ENCODE peak calls at places on chromosomes 12 and 14, in ten cellular contexts. One of them, this sample, is unnamed.

GRCh38 chr12:121697093-121697698 is 15.4 kb upstream of the TMEM120B start:
- DNase-seq in upper lobe of right lung: no peak
- DNase-seq in left ventricle myocardium inferior: no peak
- DNase-seq in GM06990: no peak
- DNase-seq in left lung: no peak
- DNase-seq in uterus: no peak
- DNase-seq in colonic mucosa: peak; percentile 45
- DNase-seq in choroid plexus epithelial cell: peak; percentile 69
- DNase-seq in coronary artery: no peak
- DNase-seq in fibroblast of the aortic adventitia: peak; percentile 80
- DNase-seq in this sample: peak; percentile 51

GRCh38 chr12:98754095-98754494 is 109.0 kb downstream of the APAF1 start:
- DNase-seq in upper lobe of right lung: no peak
- DNase-seq in left ventricle myocardium inferior: no peak
- DNase-seq in GM06990: peak; percentile 72
- DNase-seq in left lung: no peak
- DNase-seq in uterus: no peak
- DNase-seq in colonic mucosa: no peak
- DNase-seq in choroid plexus epithelial cell: peak; percentile 67
- DNase-seq in coronary artery: no peak
- DNase-seq in fibroblast of the aortic adventitia: peak; percentile 24
- DNase-seq in this sample: peak; percentile 51

GRCh38 chr12:14264777-14265176 is 100.7 kb upstream of the ATF7IP start:
- DNase-seq in upper lobe of right lung: no peak
- DNase-seq in left ventricle myocardium inferior: no peak
- DNase-seq in GM06990: no peak
- DNase-seq in left lung: no peak
- DNase-seq in uterus: no peak
- DNase-seq in colonic mucosa: no peak
- DNase-seq in choroid plexus epithelial cell: peak; percentile 44
- DNase-seq in coronary artery: no peak
- DNase-seq in fibroblast of the aortic adventitia: no peak
- DNase-seq in this sample: no peak

GRCh38 chr12:46752396-46752795 is 73.4 kb downstream of the SLC38A4 start:
- DNase-seq in upper lobe of right lung: no peak
- DNase-seq in left ventricle myocardium inferior: no peak
- DNase-seq in GM06990: no peak
- DNase-seq in left lung: no peak
- DNase-seq in uterus: no peak
- DNase-seq in colonic mucosa: no peak
- DNase-seq in choroid plexus epithelial cell: no peak
- DNase-seq in coronary artery: no peak
- DNase-seq in fibroblast of the aortic adventitia: no peak
- DNase-seq in this sample: no peak

GRCh38 chr14:22977434-22977683 is 5.0 kb downstream of the AJUBA start:
- DNase-seq in upper lobe of right lung: no peak
- DNase-seq in left ventricle myocardium inferior: no peak
- DNase-seq in GM06990: no peak
- DNase-seq in left lung: no peak
- DNase-seq in uterus: no peak
- DNase-seq in colonic mucosa: no peak
- DNase-seq in choroid plexus epithelial cell: no peak
- DNase-seq in coronary artery: no peak
- DNase-seq in fibroblast of the aortic adventitia: no peak
- DNase-seq in this sample: no peak

GRCh38 chr14:92655372-92655771 is 93.1 kb downstream of the LGMN start:
- DNase-seq in upper lobe of right lung: no peak
- DNase-seq in left ventricle myocardium inferior: no peak
- DNase-seq in GM06990: no peak
- DNase-seq in left lung: no peak
- DNase-seq in uterus: no peak
- DNase-seq in colonic mucosa: no peak
- DNase-seq in choroid plexus epithelial cell: no peak
- DNase-seq in coronary artery: no peak
- DNase-seq in fibroblast of the aortic adventitia: no peak
- DNase-seq in this sample: no peak

GRCh38 chr12:92502417-92503028 is 200.3 kb upstream of the PLEKHG7 start:
- DNase-seq in upper lobe of right lung: no peak
- DNase-seq in left ventricle myocardium inferior: no peak
- DNase-seq in GM06990: no peak
- DNase-seq in left lung: no peak
- DNase-seq in uterus: no peak
- DNase-seq in colonic mucosa: no peak
- DNase-seq in choroid plexus epithelial cell: peak; percentile 15
- DNase-seq in coronary artery: no peak
- DNase-seq in fibroblast of the aortic adventitia: peak; percentile 11
- DNase-seq in this sample: no peak

GRCh38 chr14:50657753-50658152 is 10.4 kb downstream of the SAV1 start:
- DNase-seq in upper lobe of right lung: no peak
- DNase-seq in left ventricle myocardium inferior: no peak
- DNase-seq in GM06990: no peak
- DNase-seq in left lung: no peak
- DNase-seq in uterus: no peak
- DNase-seq in colonic mucosa: no peak
- DNase-seq in choroid plexus epithelial cell: no peak
- DNase-seq in coronary artery: no peak
- DNase-seq in fibroblast of the aortic adventitia: peak; percentile 62
- DNase-seq in this sample: no peak

GRCh38 chr12:122888232-122888752 is 7.6 kb downstream of the VPS37B start:
- DNase-seq in upper lobe of right lung: peak; percentile 83
- DNase-seq in left ventricle myocardium inferior: peak; percentile 31
- DNase-seq in GM06990: no peak
- DNase-seq in left lung: peak; percentile 83
- DNase-seq in uterus: no peak
- DNase-seq in colonic mucosa: peak; percentile 74
- DNase-seq in choroid plexus epithelial cell: peak; percentile 92
- DNase-seq in coronary artery: no peak
- DNase-seq in fibroblast of the aortic adventitia: peak; percentile 59
- DNase-seq in this sample: peak; percentile 54

DNA sequence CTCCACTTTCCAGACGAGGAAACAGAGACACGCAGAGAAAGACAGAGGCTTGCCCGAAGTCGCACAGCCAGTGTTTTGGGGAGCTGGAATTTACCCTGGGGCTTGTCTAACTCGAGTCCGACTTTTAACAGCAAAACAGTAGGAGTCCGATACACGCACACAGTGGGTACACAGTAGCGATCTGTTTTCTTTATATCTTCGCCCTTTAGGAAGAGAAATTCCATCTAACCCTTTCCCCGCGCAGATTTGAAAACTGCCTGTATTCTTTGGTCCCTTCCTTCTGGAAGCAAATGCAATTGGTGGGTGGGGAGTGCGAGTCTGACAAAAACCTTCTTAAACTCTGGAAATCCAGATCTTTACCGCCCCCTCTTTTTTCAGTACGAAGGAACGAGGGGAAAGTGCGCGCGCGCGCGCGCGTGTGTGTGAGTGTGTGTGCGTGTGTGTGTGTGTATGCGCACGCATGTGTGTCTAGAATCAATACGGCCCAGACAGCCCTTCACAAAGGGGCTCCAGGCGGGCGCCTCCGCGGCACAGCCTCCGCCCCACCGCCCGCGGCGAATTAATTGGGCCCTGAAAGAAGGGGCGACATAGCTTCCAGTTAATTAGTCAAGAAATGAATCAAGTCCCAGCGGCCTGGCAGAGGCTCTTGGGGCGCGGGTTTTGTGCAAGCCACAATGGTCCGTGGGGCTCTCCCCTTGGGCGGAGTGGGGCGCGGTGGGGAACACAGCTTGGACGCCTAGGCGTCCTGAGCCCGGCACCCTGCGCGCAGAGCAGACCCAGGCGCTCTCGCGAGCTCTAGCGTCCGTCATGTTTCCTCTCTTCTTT is 14.0 kb upstream of the TBX3 start:
- DNase-seq in upper lobe of right lung: no peak
- DNase-seq in left ventricle myocardium inferior: no peak
- DNase-seq in GM06990: no peak
- DNase-seq in left lung: no peak
- DNase-seq in uterus: no peak
- DNase-seq in colonic mucosa: no peak
- DNase-seq in choroid plexus epithelial cell: no peak
- DNase-seq in coronary artery: no peak
- DNase-seq in fibroblast of the aortic adventitia: peak; percentile 23
- DNase-seq in this sample: peak; percentile 40
- H3K4me3 ChIP-seq in upper lobe of right lung: peak overlapping the region; percentile 43
- H3K4me3 ChIP-seq in left ventricle myocardium inferior: peak overlapping the region; percentile 48
- H3K4me3 ChIP-seq in GM06990: no peak overlapping the region
- H3K4me3 ChIP-seq in left lung: peak overlapping the region; percentile 15
- H3K4me3 ChIP-seq in uterus: no peak overlapping the region
- H3K4me3 ChIP-seq in colonic mucosa: no peak overlapping the region
- H3K4me3 ChIP-seq in choroid plexus epithelial cell: peak overlapping the region; percentile 40
- H3K4me3 ChIP-seq in coronary artery: peak overlapping the region; percentile 52
- H3K4me3 ChIP-seq in fibroblast of the aortic adventitia: peak overlapping the region; percentile 43
- H3K4me3 ChIP-seq in this sample: peak overlapping the region; percentile 59

DNA sequence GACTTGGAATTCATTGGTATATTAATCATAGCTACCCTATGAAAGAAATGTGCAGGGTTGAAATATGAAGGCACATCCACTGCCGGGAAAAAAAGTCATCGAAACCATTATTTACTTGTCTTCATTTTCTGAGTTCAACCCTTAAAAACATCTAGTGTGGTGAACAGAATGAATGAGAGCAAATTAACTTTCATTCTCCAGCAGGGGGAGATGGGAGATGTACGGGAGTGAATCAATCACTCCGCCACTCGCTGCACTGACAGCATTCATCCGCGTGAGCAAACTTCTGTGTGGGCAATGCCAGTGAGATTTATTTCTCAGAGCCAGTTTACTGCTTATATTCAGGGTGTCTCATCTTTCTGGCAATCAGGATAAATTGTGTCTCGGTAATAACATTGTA is 463.5 kb upstream of the MIS18BP1 start:
- DNase-seq in upper lobe of right lung: no peak
- DNase-seq in left ventricle myocardium inferior: no peak
- DNase-seq in GM06990: no peak
- DNase-seq in left lung: no peak
- DNase-seq in uterus: no peak
- DNase-seq in colonic mucosa: no peak
- DNase-seq in choroid plexus epithelial cell: peak; percentile 1
- DNase-seq in coronary artery: no peak
- DNase-seq in fibroblast of the aortic adventitia: no peak
- DNase-seq in this sample: no peak
- TF ChIP-seq CTCF in upper lobe of right lung: no peak
- TF ChIP-seq CTCF in left ventricle myocardium inferior: no peak
- TF ChIP-seq CTCF in GM06990: no peak
- TF ChIP-seq CTCF in left lung: no peak
- TF ChIP-seq CTCF in uterus: no peak
- TF ChIP-seq CTCF in colonic mucosa: no peak
- TF ChIP-seq CTCF in choroid plexus epithelial cell: peak; percentile 25
- TF ChIP-seq CTCF in coronary artery: no peak
- TF ChIP-seq CTCF in fibroblast of the aortic adventitia: no peak
- TF ChIP-seq CTCF in this sample: no peak

GRCh38 chr14:20659813-20660395 is 18.4 kb upstream of the OR6S1 start:
- DNase-seq in upper lobe of right lung: no peak
- DNase-seq in left ventricle myocardium inferior: no peak
- DNase-seq in GM06990: no peak
- DNase-seq in left lung: no peak
- DNase-seq in uterus: no peak
- DNase-seq in colonic mucosa: no peak
- DNase-seq in choroid plexus epithelial cell: no peak
- DNase-seq in coronary artery: peak; percentile 62
- DNase-seq in fibroblast of the aortic adventitia: no peak
- DNase-seq in this sample: no peak

GRCh38 chr14:20656274-20656673 is 14.8 kb upstream of the OR6S1 start:
- DNase-seq in upper lobe of right lung: no peak
- DNase-seq in left ventricle myocardium inferior: no peak
- DNase-seq in GM06990: no peak
- DNase-seq in left lung: no peak
- DNase-seq in uterus: no peak
- DNase-seq in colonic mucosa: no peak
- DNase-seq in choroid plexus epithelial cell: no peak
- DNase-seq in coronary artery: no peak
- DNase-seq in fibroblast of the aortic adventitia: no peak
- DNase-seq in this sample: no peak

GRCh38 chr14:20655851-20656250 is 14.4 kb upstream of the OR6S1 start:
- DNase-seq in upper lobe of right lung: no peak
- DNase-seq in left ventricle myocardium inferior: no peak
- DNase-seq in GM06990: no peak
- DNase-seq in left lung: no peak
- DNase-seq in uterus: no peak
- DNase-seq in colonic mucosa: no peak
- DNase-seq in choroid plexus epithelial cell: no peak
- DNase-seq in coronary artery: no peak
- DNase-seq in fibroblast of the aortic adventitia: no peak
- DNase-seq in this sample: no peak

GRCh38 chr14:20658246-20658645 is 16.8 kb upstream of the OR6S1 start:
- DNase-seq in upper lobe of right lung: no peak
- DNase-seq in left ventricle myocardium inferior: no peak
- DNase-seq in GM06990: no peak
- DNase-seq in left lung: no peak
- DNase-seq in uterus: no peak
- DNase-seq in colonic mucosa: no peak
- DNase-seq in choroid plexus epithelial cell: no peak
- DNase-seq in coronary artery: no peak
- DNase-seq in fibroblast of the aortic adventitia: no peak
- DNase-seq in this sample: no peak

GRCh38 chr14:20657216-20658211 is 16.0 kb upstream of the OR6S1 start:
- DNase-seq in upper lobe of right lung: no peak
- DNase-seq in left ventricle myocardium inferior: no peak
- DNase-seq in GM06990: no peak
- DNase-seq in left lung: no peak
- DNase-seq in uterus: no peak
- DNase-seq in colonic mucosa: no peak
- DNase-seq in choroid plexus epithelial cell: peak; percentile 7
- DNase-seq in coronary artery: no peak
- DNase-seq in fibroblast of the aortic adventitia: no peak
- DNase-seq in this sample: no peak
- H3K4me3 ChIP-seq in upper lobe of right lung: no peak overlapping the region
- H3K4me3 ChIP-seq in left ventricle myocardium inferior: no peak overlapping the region
- H3K4me3 ChIP-seq in GM06990: no peak overlapping the region
- H3K4me3 ChIP-seq in left lung: no peak overlapping the region
- H3K4me3 ChIP-seq in uterus: no peak overlapping the region
- H3K4me3 ChIP-seq in colonic mucosa: no peak overlapping the region
- H3K4me3 ChIP-seq in choroid plexus epithelial cell: no peak overlapping the region
- H3K4me3 ChIP-seq in coronary artery: no peak overlapping the region
- H3K4me3 ChIP-seq in fibroblast of the aortic adventitia: no peak overlapping the region
- H3K4me3 ChIP-seq in this sample: no peak overlapping the region

GRCh38 chr14:66657780-66658179 is 149.8 kb downstream of the GPHN start:
- DNase-seq in upper lobe of right lung: no peak
- DNase-seq in left ventricle myocardium inferior: no peak
- DNase-seq in GM06990: no peak
- DNase-seq in left lung: no peak
- DNase-seq in uterus: no peak
- DNase-seq in colonic mucosa: no peak
- DNase-seq in choroid plexus epithelial cell: no peak
- DNase-seq in coronary artery: no peak
- DNase-seq in fibroblast of the aortic adventitia: no peak
- DNase-seq in this sample: no peak

DNA sequence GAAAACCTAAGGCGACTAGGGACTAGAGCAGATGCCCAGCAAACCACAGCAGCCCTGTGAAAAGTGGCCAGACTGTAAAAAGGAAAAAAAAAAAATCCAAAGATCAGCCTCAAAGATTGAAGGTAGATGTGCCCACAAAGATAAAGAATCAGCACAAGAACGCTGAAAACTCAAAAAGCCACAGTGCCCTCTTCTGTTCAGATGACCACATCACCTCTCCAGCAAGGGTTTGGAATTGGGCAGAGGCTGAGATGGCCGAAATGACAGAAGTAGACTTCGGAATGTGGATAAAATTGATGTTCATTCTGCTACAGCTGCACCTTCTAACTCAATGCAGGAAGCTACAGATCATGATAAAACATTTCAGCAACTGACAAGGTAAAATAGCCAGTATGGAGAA is 154.4 kb downstream of the GPHN start:
- DNase-seq in upper lobe of right lung: no peak
- DNase-seq in left ventricle myocardium inferior: no peak
- DNase-seq in GM06990: no peak
- DNase-seq in left lung: no peak
- DNase-seq in uterus: no peak
- DNase-seq in colonic mucosa: no peak
- DNase-seq in choroid plexus epithelial cell: peak; percentile 63
- DNase-seq in coronary artery: no peak
- DNase-seq in fibroblast of the aortic adventitia: peak; percentile 33
- DNase-seq in this sample: no peak
- TF ChIP-seq CTCF in upper lobe of right lung: peak; percentile 35
- TF ChIP-seq CTCF in left ventricle myocardium inferior: peak; percentile 58
- TF ChIP-seq CTCF in GM06990: peak; percentile 16
- TF ChIP-seq CTCF in left lung: no peak
- TF ChIP-seq CTCF in uterus: no peak
- TF ChIP-seq CTCF in colonic mucosa: no peak
- TF ChIP-seq CTCF in choroid plexus epithelial cell: peak; percentile 82
- TF ChIP-seq CTCF in coronary artery: no peak
- TF ChIP-seq CTCF in fibroblast of the aortic adventitia: peak; percentile 52
- TF ChIP-seq CTCF in this sample: peak; percentile 56

This sample was measured in AG10803.